ENCODE peak calls at places on chromosomes 12 and 14, in four cellular contexts. R, T, S and A are unnamed samples.
A peak's percentile ranks its signal among the peaks of the same experiment; 100 is the strongest.

GRCh38 chr14:102279688-102280348 is 25.1 kb downstream of the MOK start:
- DNase-seq in R (peak; percentile 100), T (no peak), S (no peak), A (no peak)

GRCh38 chr14:52801014-52801708 is 9.8 kb upstream of the GNPNAT1 start:
- DNase-seq in R (peak; percentile 68), T (no peak), S (no peak), A (no peak)

GRCh38 chr14:56212541-56212940 is 94.3 kb downstream of the PELI2 start:
- DNase-seq in R (no peak), T (no peak), S (no peak), A (no peak)

GRCh38 chr12:3684449-3685051 is 68.4 kb downstream of the CRACR2A start:
- DNase-seq in R (no peak), T (no peak), S (no peak), A (no peak)

GRCh38 chr14:104750658-104751057 is 2.3 kb upstream of the SIVA1 start:
- DNase-seq in R (no peak), T (no peak), S (no peak), A (no peak)

GRCh38 chr12:7498832-7499231 is 4.7 kb downstream of the CD163 start:
- DNase-seq in R (no peak), T (no peak), S (no peak), A (no peak)

GRCh38 chr14:52873694-52874093 is 77.2 kb downstream of the FERMT2 start:
- DNase-seq in R (peak; percentile 20), T (no peak), S (no peak), A (no peak)

GRCh38 chr14:68250950-68251765 is 431.6 kb downstream of the RAD51B start:
- DNase-seq in R (peak; percentile 53), T (no peak), S (no peak), A (no peak)

GRCh38 chr14:80679273-80679672 is 262.3 kb downstream of the CEP128 start:
- DNase-seq in R (no peak), T (no peak), S (no peak), A (no peak)

GRCh38 chr14:88791629-88792571 is 853 bp downstream of the EML5 start:
- DNase-seq in R (no peak), T (peak; percentile 34), S (peak; percentile 30), A (no peak)

GRCh38 chr12:72346331-72346944 is 74.3 kb downstream of the TRHDE start:
- DNase-seq in R (peak; percentile 67), T (no peak), S (peak; percentile 62), A (no peak)

GRCh38 chr12:115149279-115149678 is 465.3 kb upstream of the TBX3 start:
- DNase-seq in R (no peak), T (no peak), S (no peak), A (no peak)

GRCh38 chr14:26138764-26139445 is 458.9 kb downstream of the NOVA1 start:
- DNase-seq in R (peak; percentile 84), T (no peak), S (no peak), A (no peak)

GRCh38 chr12:132479291-132479690 is 10.7 kb upstream of the FBRSL1 start:
- DNase-seq in R (no peak), T (no peak), S (no peak), A (no peak)

GRCh38 chr14:95098984-95099599 is 58.2 kb downstream of the DICER1 start:
- DNase-seq in R (peak; percentile 58), T (peak; percentile 55), S (peak; percentile 65), A (no peak)

GRCh38 chr12:50615534-50616296 is 110.9 kb downstream of the DIP2B start:
- DNase-seq in R (peak; percentile 97), T (no peak), S (no peak), A (no peak)

GRCh38 chr12:54282949-54283593 is 2.5 kb downstream of the HNRNPA1 start:
- DNase-seq in R (no peak), T (no peak), S (peak; percentile 51), A (no peak)

GRCh38 chr14:51922624-51923023 is 62.2 kb downstream of the GNG2 start:
- DNase-seq in R (no peak), T (no peak), S (no peak), A (no peak)

GRCh38 chr12:106274575-106275081 is 26.8 kb upstream of the CKAP4 start:
- DNase-seq in R (no peak), T (no peak), S (no peak), A (no peak)

GRCh38 chr12:45712319-45712718 is 17.2 kb upstream of the ARID2 start:
- DNase-seq in R (no peak), T (no peak), S (no peak), A (no peak)

GRCh38 chr12:65631621-65632111 is 192.6 kb upstream of the HMGA2 start:
- DNase-seq in R (peak; percentile 100), T (no peak), S (no peak), A (no peak)

GRCh38 chr12:69685810-69686209 is 13.3 kb downstream of the BEST3 start:
- DNase-seq in R (peak; percentile 91), T (no peak), S (no peak), A (no peak)

GRCh38 chr14:20412422-20412821 is 879 bp downstream of the TEP1 start:
- DNase-seq in R (no peak), T (no peak), S (no peak), A (no peak)

GRCh38 chr14:70660967-70661871 is 19.5 kb downstream of the TTC9 start:
- DNase-seq in R (no peak), T (no peak), S (peak; percentile 32), A (no peak)
- TF ChIP-seq CTCF in R (peak; percentile 37), T (no peak), S (no peak), A (no peak)

DNA sequence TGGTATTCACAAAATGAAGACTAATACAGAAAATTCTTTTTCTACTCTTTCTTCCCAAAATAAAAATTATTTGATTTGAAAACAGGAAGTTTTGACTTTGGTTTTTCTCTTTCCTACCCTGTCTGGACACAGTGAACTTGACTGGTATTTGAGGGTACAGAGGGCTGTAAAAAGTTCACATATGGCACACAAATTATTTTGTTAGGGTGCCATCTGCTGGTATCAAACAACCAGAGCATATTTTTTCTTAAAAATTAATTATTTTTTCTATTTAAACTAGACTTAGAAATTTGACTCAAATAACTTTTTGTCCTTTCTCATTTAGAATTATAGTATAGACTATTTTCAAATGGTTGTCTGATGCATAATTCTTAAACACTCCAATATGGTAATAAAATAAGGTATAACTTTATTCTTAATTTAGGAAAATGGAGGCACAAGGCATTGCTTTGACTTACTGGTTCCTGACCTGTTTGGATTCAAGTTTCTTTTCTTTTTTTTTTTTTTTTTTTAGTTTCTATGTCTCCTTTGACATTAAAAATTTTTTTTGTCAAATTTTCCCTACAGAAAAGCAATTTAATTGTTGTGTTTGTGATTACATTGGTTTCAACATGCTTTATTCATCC is 390.6 kb downstream of the PRKD1 start:
- DNase-seq in R (peak; percentile 33), T (no peak), S (no peak), A (no peak)
- TF ChIP-seq CTCF in R (peak; percentile 20), T (no peak), S (no peak), A (no peak)

DNA sequence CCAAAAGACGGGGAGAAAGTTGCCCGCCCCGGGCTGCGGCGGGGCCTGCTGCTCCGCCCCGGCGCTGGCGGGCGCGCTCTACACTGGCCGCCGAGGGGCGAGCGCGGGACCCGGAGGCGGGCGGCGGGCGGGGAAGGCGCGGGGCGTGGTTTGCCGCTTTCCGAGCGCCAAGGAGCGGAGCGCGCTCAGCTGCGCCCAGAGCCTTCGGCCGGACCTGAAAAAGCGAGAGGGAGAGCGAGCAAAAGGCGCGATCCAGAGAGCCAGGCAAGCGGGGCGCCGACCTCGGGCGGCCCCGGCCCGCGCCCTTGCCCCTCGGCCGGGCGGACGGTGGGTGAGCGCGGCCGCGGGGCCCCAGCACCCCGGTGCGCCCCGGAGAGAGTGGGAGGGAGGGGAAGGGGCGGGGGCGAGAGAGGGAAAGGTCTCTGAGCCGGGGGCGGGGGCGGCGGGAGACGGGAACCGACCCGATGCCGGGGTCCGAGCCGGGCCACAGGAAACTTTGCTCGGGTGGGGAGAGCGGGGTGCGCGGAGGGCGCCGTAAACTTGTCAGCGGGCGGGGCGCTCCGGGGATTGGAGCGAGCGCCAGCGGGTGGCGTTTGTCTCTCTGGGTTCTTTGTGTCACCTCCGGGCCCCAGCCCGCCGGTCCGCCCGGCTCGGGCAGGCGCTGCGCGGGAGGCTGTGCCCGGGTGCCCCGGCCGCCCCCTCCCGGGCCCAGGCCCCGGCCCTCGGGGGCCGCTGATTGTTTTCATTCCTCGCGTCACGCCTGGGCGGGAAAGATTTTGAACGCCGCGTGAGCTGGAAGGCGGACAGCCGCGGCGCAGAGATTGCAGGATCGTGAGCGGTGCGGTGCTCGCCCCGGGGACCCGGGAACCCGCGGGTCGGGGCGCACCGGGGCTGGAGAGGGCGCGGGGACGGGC is at the start of gene SYNE2:
- DNase-seq in R (peak; percentile 55), T (peak; percentile 77), S (peak; percentile 86), A (no peak)
- TF ChIP-seq CTCF in R (peak; percentile 20), T (peak; percentile 37), S (no peak), A (no peak)

DNA sequence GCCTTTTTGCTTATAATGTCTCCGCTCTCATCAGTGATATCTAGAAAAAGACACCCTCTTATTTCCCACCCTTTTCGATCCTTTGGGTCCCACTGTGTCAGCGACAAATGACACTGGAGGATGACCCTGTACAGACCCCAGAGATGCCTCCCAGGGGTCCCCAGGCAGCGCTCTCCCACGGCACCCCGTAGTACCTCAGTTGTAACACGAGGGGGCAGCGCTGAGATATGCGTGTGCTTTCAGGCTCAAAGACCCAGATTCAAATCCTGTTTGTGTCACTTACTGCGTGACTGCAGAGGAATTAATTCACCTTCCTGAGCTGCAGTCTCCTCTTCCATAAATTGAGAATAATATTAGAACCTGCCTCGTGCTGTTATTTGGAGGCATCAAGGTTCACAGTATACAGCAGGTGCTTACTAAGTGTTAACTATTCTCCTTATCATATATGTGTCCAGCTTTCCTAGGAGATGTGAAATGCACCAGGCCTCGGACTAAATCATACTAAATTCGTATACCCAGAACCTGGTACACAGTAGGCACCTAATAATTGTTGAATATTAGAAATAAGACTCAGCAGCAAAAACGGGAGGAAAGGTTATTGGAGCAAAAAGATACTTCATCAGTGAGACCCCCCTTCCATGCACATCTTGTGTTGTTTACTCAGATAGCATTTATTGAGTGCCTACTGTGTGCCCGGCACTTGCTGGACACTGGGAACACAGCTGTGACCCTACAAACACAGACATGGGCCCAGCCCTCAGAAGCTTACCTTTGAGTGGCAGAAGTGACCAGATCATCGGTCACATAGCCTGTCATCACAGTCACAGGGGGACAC is 99.9 kb downstream of the PHETA1 start:
- DNase-seq in R (no peak), T (no peak), S (no peak), A (no peak)
- TF ChIP-seq CTCF in R (peak; percentile 55), T (peak; percentile 42), S (peak; percentile 39), A (peak; percentile 66)

DNA sequence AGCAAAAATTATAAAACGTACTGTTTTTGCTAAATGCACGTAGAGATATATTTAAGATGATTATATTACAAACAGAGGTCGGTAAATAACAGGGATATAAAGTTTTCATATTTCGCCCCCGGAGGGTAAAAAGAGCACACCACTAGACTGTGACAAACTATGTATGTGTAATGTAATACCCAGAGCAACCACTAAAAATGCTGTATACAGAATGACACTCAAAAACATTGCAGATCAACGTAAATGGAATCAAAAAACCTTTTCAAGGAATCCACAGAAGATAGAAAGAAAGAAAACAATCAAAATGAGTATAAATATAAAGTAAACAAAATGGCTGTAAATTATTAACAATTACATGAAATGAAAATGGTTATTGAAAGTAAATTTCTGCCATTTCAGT is 37.6 kb upstream of the PRB4 start:
- DNase-seq in R (no peak), T (no peak), S (no peak), A (no peak)
- TF ChIP-seq CTCF in R (peak; percentile 12), T (no peak), S (no peak), A (peak; percentile 9)